ENCODE peak calls at places on chromosomes 12 and 14, in four cellular contexts. I is lower lobe of right lung, W is neuronal stem cell, Y is cardiac fibroblast. X is an unnamed sample.

GRCh38 chr12:17060260-17060659 is 454.3 kb upstream of the LMO3 start:
- DNase-seq in I (no peak), W (no peak), Y (no peak), X (no peak)

GRCh38 chr12:123889848-123890535 is 82.6 kb downstream of the CCDC92 start:
- DNase-seq in I (no peak), W (no peak), Y (no peak), X (no peak)

GRCh38 chr14:73896521-73896920 is 9.9 kb downstream of the ZNF410 start:
- DNase-seq in I (no peak), W (no peak), Y (peak; percentile 63), X (no peak)

GRCh38 chr12:98126637-98127335 is 388.6 kb upstream of the TMPO start:
- DNase-seq in I (no peak), W (no peak), Y (no peak), X (no peak)

GRCh38 chr12:115051378-115051777 is 367.4 kb upstream of the TBX3 start:
- DNase-seq in I (no peak), W (no peak), Y (no peak), X (no peak)

GRCh38 chr14:56002876-56003625 is 115.2 kb upstream of the PELI2 start:
- DNase-seq in I (no peak), W (no peak), Y (no peak), X (no peak)

GRCh38 chr14:91985008-91985407 is 37.5 kb upstream of the FBLN5 start:
- DNase-seq in I (no peak), W (no peak), Y (peak; percentile 62), X (no peak)

GRCh38 chr12:64169999-64170398 is 52.1 kb downstream of the KICS2 start:
- DNase-seq in I (no peak), W (no peak), Y (no peak), X (no peak)

DNA sequence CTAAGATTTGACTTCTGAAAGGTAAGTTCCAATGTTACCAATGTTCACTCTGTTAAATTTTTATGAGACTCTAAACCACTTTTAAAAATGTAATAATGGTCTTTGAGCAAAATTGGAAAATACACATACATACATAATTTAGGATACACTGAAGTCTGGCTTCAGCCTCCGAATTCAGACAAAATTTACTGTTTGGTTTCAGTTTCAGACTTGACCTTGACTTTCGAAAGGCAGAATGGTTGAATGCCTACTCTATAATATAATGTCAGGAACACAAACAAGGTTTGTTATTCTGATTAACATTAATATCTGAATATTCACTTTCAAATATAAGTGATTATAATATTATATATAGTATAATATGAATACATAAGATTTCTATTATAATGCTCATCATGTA is 74.1 kb upstream of the KRAS start:
- DNase-seq in I (no peak), W (no peak), Y (no peak), X (no peak)
- H3K4me3 ChIP-seq in I (no peak overlapping the region), W (no peak overlapping the region), Y (no peak overlapping the region), X (no peak overlapping the region)

GRCh38 chr14:36508418-36509051 is 11.5 kb downstream of the NKX2-1 start:
- DNase-seq in I (peak; percentile 78), W (no peak), Y (no peak), X (no peak)
- H3K4me3 ChIP-seq in I (peak overlapping the region; percentile 53), W (no peak overlapping the region), Y (no peak overlapping the region), X (peak overlapping the region; percentile 13)

GRCh38 chr14:76376001-76376404 is at the start of gene ESRRB:
- DNase-seq in I (no peak), W (peak; percentile 42), Y (no peak), X (peak; percentile 52)

GRCh38 chr14:76376409-76376877 is 506 bp downstream of the ESRRB start:
- DNase-seq in I (no peak), W (no peak), Y (no peak), X (no peak)

GRCh38 chr14:76377675-76378074 is 1.7 kb downstream of the ESRRB start:
- DNase-seq in I (no peak), W (no peak), Y (no peak), X (no peak)

GRCh38 chr14:76375484-76375883 is 453 bp upstream of the ESRRB start:
- DNase-seq in I (no peak), W (no peak), Y (no peak), X (no peak)

GRCh38 chr14:76376878-76377523 is 1.1 kb downstream of the ESRRB start:
- DNase-seq in I (no peak), W (no peak), Y (no peak), X (no peak)
- H3K4me3 ChIP-seq in I (peak overlapping the region; percentile 44), W (peak overlapping the region; percentile 50), Y (no peak overlapping the region), X (peak overlapping the region; percentile 77)

GRCh38 chr12:11628353-11628752 is 21.1 kb upstream of the ETV6 start:
- DNase-seq in I (no peak), W (no peak), Y (no peak), X (no peak)
- H3K4me3 ChIP-seq in I (no peak overlapping the region), W (no peak overlapping the region), Y (no peak overlapping the region), X (no peak overlapping the region)

DNA sequence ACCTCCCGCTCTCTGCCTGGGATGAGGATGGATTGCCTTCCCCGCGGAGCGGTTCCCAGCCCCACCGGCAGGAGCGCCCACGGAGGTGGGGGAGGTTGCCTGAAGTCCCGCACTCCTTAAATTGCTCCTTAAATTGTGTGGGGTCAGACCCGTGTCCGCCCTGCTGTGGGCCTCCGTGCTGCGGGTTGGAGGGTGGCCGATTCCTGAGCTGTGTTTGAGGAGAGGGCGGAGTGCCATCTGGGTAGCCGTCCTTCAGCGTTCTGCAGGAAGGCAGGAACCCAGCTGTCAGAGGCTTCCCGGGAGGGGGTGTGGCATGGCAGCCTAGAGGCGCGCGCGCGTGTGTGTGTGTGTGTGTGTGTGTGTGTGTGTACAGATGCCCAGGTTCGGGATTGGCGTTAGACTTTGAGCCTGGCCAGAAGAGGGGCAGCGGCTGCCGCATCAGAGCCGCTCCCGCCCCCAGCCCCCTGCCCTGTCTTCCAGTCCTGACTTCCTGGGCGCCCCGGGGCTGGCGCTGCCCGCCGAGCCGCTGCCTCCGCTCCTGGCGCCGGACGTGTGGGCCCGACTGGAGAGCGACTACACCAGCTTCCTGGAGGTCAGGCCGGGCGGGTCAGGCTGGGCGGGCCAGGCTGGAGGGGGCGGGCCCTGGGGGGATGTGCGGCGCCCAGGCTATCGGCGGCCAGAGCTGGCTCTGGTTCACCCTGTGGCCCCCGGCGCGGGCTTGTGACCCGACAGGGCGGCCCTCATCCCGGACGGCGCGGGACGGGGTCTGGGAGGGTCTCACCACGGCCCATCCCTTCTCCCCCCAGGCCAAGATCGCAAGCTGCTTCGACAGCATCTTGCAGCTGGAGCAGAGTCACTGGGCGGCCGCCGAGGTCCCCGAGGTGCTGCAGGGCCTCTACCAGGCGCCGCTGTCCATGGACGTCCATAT is 9.2 kb downstream of the EXOC3L4 start:
- DNase-seq in I (peak; percentile 77), W (no peak), Y (peak; percentile 50), X (no peak)
- H3K4me3 ChIP-seq in I (peak overlapping the region; percentile 37), W (no peak overlapping the region), Y (peak overlapping the region; percentile 5), X (peak overlapping the region; percentile 1)

GRCh38 chr12:49903700-49904423 is at the start of gene FAIM2:
- DNase-seq in I (peak; percentile 60), W (no peak), Y (peak; percentile 42), X (no peak)
- H3K4me3 ChIP-seq in I (peak within 1 kb of the TSS; percentile 49), W (peak within 1 kb of the TSS; percentile 51), Y (peak within 1 kb of the TSS; percentile 28), X (peak within 1 kb of the TSS; percentile 13)

GRCh38 chr12:108514973-108515814 is at the start of gene FICD:
- DNase-seq in I (peak; percentile 100), W (peak; percentile 99), Y (peak; percentile 98), X (peak; percentile 99)

GRCh38 chr12:108516511-108517275 is 1.6 kb downstream of the FICD start:
- DNase-seq in I (no peak), W (no peak), Y (peak; percentile 24), X (no peak)

GRCh38 chr12:108514468-108514972 is 557 bp upstream of the FICD start:
- DNase-seq in I (no peak), W (no peak), Y (no peak), X (no peak)

GRCh38 chr12:108517288-108518100 is 2.4 kb downstream of the FICD start:
- DNase-seq in I (no peak), W (no peak), Y (no peak), X (no peak)

GRCh38 chr12:108515916-108516315 is 839 bp downstream of the FICD start:
- DNase-seq in I (no peak), W (no peak), Y (peak; percentile 11), X (no peak)
- H3K4me3 ChIP-seq in I (peak overlapping the region; percentile 83), W (peak overlapping the region; percentile 97), Y (peak overlapping the region; percentile 97), X (peak overlapping the region; percentile 80)